ENCODE peak calls at places on chromosomes 1 and 21, in eight cellular contexts. F is heart left ventricle, B is A673, H is tibial nerve, O is mesenchymal stem cell, X is neuronal stem cell, M is right cardiac atrium, C is A549. I is an unnamed sample.
A peak's percentile ranks its signal among the peaks of the same experiment; 100 is the strongest.

GRCh38 chr1:202189919-202190715 is 3.5 kb upstream of the LGR6 start:
- DNase-seq in F (no peak), B (no peak), H (no peak), O (peak; percentile 46), X (no peak), M (no peak), C (no peak), I (no peak)

GRCh38 chr1:58841455-58841854 is 57.6 kb upstream of the JUN start:
- DNase-seq in F (no peak), B (peak; percentile 35), H (no peak), O (no peak), X (no peak), M (no peak), C (no peak), I (no peak)

GRCh38 chr21:37914211-37914900 is 1.9 kb downstream of the KCNJ6 start:
- DNase-seq in F (peak; percentile 36), B (no peak), H (no peak), O (peak; percentile 54), X (peak; percentile 69), M (peak; percentile 73), C (no peak), I (no peak)

GRCh38 chr21:30257773-30258172 is 25.0 kb downstream of the KRTAP24-1 start:
- DNase-seq in F (no peak), B (peak; percentile 27), H (peak; percentile 21), O (peak; percentile 6), X (peak; percentile 26), M (no peak), C (no peak), I (peak; percentile 37)

GRCh38 chr1:237913345-237913744 is 22.6 kb upstream of the ZP4 start:
- DNase-seq in F (no peak), B (no peak), H (no peak), O (no peak), X (no peak), M (no peak), C (no peak), I (peak; percentile 11)

GRCh38 chr1:241772932-241773500 is 75.0 kb upstream of the EXO1 start:
- DNase-seq in F (no peak), B (no peak), H (no peak), O (no peak), X (no peak), M (no peak), C (no peak), I (no peak)

GRCh38 chr1:201874672-201875071 is 14.0 kb upstream of the SHISA4 start:
- DNase-seq in F (no peak), B (no peak), H (no peak), O (no peak), X (no peak), M (no peak), C (no peak), I (no peak)

GRCh38 chr1:13702425-13703127 is 2.6 kb downstream of the PRDM2 start:
- DNase-seq in F (no peak), B (no peak), H (no peak), O (no peak), X (no peak), M (no peak), C (no peak), I (no peak)

GRCh38 chr1:184366992-184367391 is 19.8 kb upstream of the C1orf21 start:
- DNase-seq in F (no peak), B (peak; percentile 58), H (no peak), O (peak; percentile 26), X (no peak), M (no peak), C (no peak), I (no peak)

GRCh38 chr1:54794401-54795099 is 6.6 kb downstream of the TTC22 start:
- DNase-seq in F (no peak), B (no peak), H (no peak), O (peak; percentile 13), X (no peak), M (no peak), C (no peak), I (no peak)

GRCh38 chr1:219185486-219186117 is 11.9 kb downstream of the LYPLAL1 start:
- DNase-seq in F (no peak), B (no peak), H (no peak), O (no peak), X (no peak), M (no peak), C (no peak), I (no peak)

GRCh38 chr1:228174482-228175315 is 9.1 kb downstream of the IBA57 start:
- DNase-seq in F (no peak), B (no peak), H (no peak), O (no peak), X (no peak), M (no peak), C (peak; percentile 51), I (no peak)

GRCh38 chr21:32782698-32783097 is 11.1 kb upstream of the PAXBP1 start:
- DNase-seq in F (no peak), B (peak; percentile 14), H (no peak), O (no peak), X (no peak), M (no peak), C (no peak), I (no peak)

GRCh38 chr1:119115301-119115700 is 25.2 kb downstream of the WARS2 start:
- DNase-seq in F (no peak), B (no peak), H (no peak), O (no peak), X (no peak), M (no peak), C (no peak), I (no peak)

GRCh38 chr1:185062710-185063370 is 17.5 kb downstream of the RNF2 start:
- DNase-seq in F (no peak), B (no peak), H (no peak), O (no peak), X (no peak), M (no peak), C (no peak), I (no peak)

GRCh38 chr1:159989581-159989980 is 35.5 kb upstream of the SLAMF9 start:
- DNase-seq in F (no peak), B (no peak), H (no peak), O (no peak), X (no peak), M (no peak), C (no peak), I (no peak)

GRCh38 chr21:37815893-37816292 is 100.4 kb downstream of the KCNJ6 start:
- DNase-seq in F (no peak), B (no peak), H (no peak), O (no peak), X (no peak), M (no peak), C (no peak), I (no peak)

GRCh38 chr1:86779308-86780191 is 75.2 kb downstream of the SH3GLB1 start:
- DNase-seq in F (no peak), B (no peak), H (no peak), O (peak; percentile 50), X (no peak), M (no peak), C (no peak), I (no peak)

GRCh38 chr1:201708085-201708512 is 120.9 kb upstream of the IPO9 start:
- DNase-seq in F (peak; percentile 40), B (peak; percentile 50), H (no peak), O (peak; percentile 88), X (no peak), M (peak; percentile 57), C (no peak), I (peak; percentile 73)

GRCh38 chr1:19605884-19606442 is 38.1 kb upstream of the NBL1 start:
- DNase-seq in F (no peak), B (no peak), H (no peak), O (no peak), X (no peak), M (no peak), C (no peak), I (no peak)

GRCh38 chr1:202643397-202644218 is 66.6 kb downstream of the SYT2 start:
- DNase-seq in F (no peak), B (no peak), H (no peak), O (peak; percentile 18), X (no peak), M (no peak), C (no peak), I (no peak)

GRCh38 chr1:167328762-167329483 is 108.2 kb downstream of the POU2F1 start:
- DNase-seq in F (no peak), B (peak; percentile 79), H (no peak), O (no peak), X (no peak), M (no peak), C (no peak), I (no peak)

GRCh38 chr1:231497629-231498152 is 30.8 kb upstream of the TSNAX start:
- DNase-seq in F (no peak), B (no peak), H (no peak), O (no peak), X (no peak), M (no peak), C (no peak), I (no peak)

GRCh38 chr21:39390212-39390765 is 41.4 kb upstream of the HMGN1 start:
- DNase-seq in F (no peak), B (no peak), H (no peak), O (no peak), X (no peak), M (no peak), C (no peak), I (no peak)

GRCh38 chr1:206011057-206011456 is 7.9 kb upstream of the RAB7B start:
- DNase-seq in F (no peak), B (no peak), H (no peak), O (no peak), X (no peak), M (no peak), C (no peak), I (no peak)

GRCh38 chr1:151284013-151284577 is 2.0 kb downstream of the ZNF687 start:
- DNase-seq in F (no peak), B (no peak), H (no peak), O (no peak), X (no peak), M (no peak), C (no peak), I (no peak)
- H3K4me3 ChIP-seq in F (no peak overlapping the region), B (peak overlapping the region; percentile 95), H (no peak overlapping the region), O (no peak overlapping the region), X (no peak overlapping the region), M (no peak overlapping the region), C (no peak overlapping the region), I (no peak overlapping the region)

GRCh38 chr1:157509546-157510232 is 42.6 kb downstream of the FCRL5 start:
- DNase-seq in F (no peak), B (no peak), H (no peak), O (no peak), X (no peak), M (no peak), C (no peak), I (no peak)
- H3K4me3 ChIP-seq in F (no peak overlapping the region), B (no peak overlapping the region), H (no peak overlapping the region), O (no peak overlapping the region), X (no peak overlapping the region), M (no peak overlapping the region), C (no peak overlapping the region), I (no peak overlapping the region)

DNA sequence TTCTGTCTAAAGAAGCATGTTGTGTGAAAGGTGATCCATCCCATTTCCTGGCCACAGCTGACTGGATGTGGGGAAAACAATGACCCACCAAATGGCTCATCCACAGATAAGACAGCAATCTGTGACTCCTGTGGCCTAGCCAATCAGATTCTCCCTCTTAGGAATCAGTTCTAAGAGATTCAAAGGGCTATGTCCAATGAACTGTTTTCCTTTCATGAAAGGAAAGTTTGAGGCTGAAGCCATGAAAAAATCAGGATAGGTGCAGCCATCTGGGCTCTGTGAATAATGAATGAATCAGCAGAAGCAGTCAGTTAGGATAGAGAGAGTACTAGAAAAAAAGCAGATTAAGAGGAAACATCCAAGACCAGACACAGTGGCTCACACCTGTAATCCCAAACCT is 164.7 kb downstream of the NRIP1 start:
- DNase-seq in F (no peak), B (no peak), H (no peak), O (no peak), X (no peak), M (no peak), C (no peak), I (no peak)
- H3K4me3 ChIP-seq in F (no peak overlapping the region), B (no peak overlapping the region), H (no peak overlapping the region), O (no peak overlapping the region), X (no peak overlapping the region), M (no peak overlapping the region), C (no peak overlapping the region), I (no peak overlapping the region)

GRCh38 chr1:62068302-62068936 is 126.2 kb upstream of the L1TD1 start:
- DNase-seq in F (no peak), B (no peak), H (no peak), O (no peak), X (no peak), M (no peak), C (no peak), I (no peak)
- H3K4me3 ChIP-seq in F (no peak overlapping the region), B (no peak overlapping the region), H (no peak overlapping the region), O (no peak overlapping the region), X (no peak overlapping the region), M (no peak overlapping the region), C (no peak overlapping the region), I (no peak overlapping the region)

I was measured in Jurkat, Clone E6-1.